ENCODE peak calls at places on chromosomes 16 and 17, in ten cellular contexts. One of them, this sample, is unnamed.

GRCh38 chr16:88924834-88925539 is 52.0 kb downstream of the CBFA2T3 start:
- DNase-seq in uterus: peak; percentile 34
- DNase-seq in HuH-7: peak; percentile 86
- DNase-seq in heart left ventricle: no peak
- DNase-seq in hepatic stellate cell: peak; percentile 99
- DNase-seq in EL: peak; percentile 92
- DNase-seq in T-helper 1 cell: no peak
- DNase-seq in AG08395: peak; percentile 94
- DNase-seq in cerebellar cortex: peak; percentile 78
- DNase-seq in lower lobe of right lung: no peak
- DNase-seq in this sample: peak; percentile 79

GRCh38 chr16:86532526-86532815 is 22.1 kb downstream of the FOXF1 start:
- DNase-seq in uterus: no peak
- DNase-seq in HuH-7: no peak
- DNase-seq in heart left ventricle: no peak
- DNase-seq in hepatic stellate cell: no peak
- DNase-seq in EL: no peak
- DNase-seq in T-helper 1 cell: no peak
- DNase-seq in AG08395: no peak
- DNase-seq in cerebellar cortex: no peak
- DNase-seq in lower lobe of right lung: no peak
- DNase-seq in this sample: no peak

GRCh38 chr17:42174126-42174783 is 6.7 kb downstream of the KCNH4 start:
- DNase-seq in uterus: no peak
- DNase-seq in HuH-7: no peak
- DNase-seq in heart left ventricle: no peak
- DNase-seq in hepatic stellate cell: no peak
- DNase-seq in EL: no peak
- DNase-seq in T-helper 1 cell: no peak
- DNase-seq in AG08395: no peak
- DNase-seq in cerebellar cortex: no peak
- DNase-seq in lower lobe of right lung: no peak
- DNase-seq in this sample: no peak

GRCh38 chr16:50644730-50645129 is 36.4 kb downstream of the SNX20 start:
- DNase-seq in uterus: peak; percentile 33
- DNase-seq in HuH-7: no peak
- DNase-seq in heart left ventricle: no peak
- DNase-seq in hepatic stellate cell: no peak
- DNase-seq in EL: peak; percentile 30
- DNase-seq in T-helper 1 cell: peak; percentile 13
- DNase-seq in AG08395: peak; percentile 75
- DNase-seq in cerebellar cortex: peak; percentile 28
- DNase-seq in lower lobe of right lung: no peak
- DNase-seq in this sample: peak; percentile 47

GRCh38 chr16:8945626-8946296 is 17.9 kb downstream of the USP7 start:
- DNase-seq in uterus: no peak
- DNase-seq in HuH-7: no peak
- DNase-seq in heart left ventricle: no peak
- DNase-seq in hepatic stellate cell: no peak
- DNase-seq in EL: no peak
- DNase-seq in T-helper 1 cell: no peak
- DNase-seq in AG08395: no peak
- DNase-seq in cerebellar cortex: no peak
- DNase-seq in lower lobe of right lung: no peak
- DNase-seq in this sample: no peak

GRCh38 chr17:17205368-17206148 is 575 bp downstream of the PLD6 start:
- DNase-seq in uterus: peak; percentile 61
- DNase-seq in HuH-7: peak; percentile 83
- DNase-seq in heart left ventricle: peak; percentile 78
- DNase-seq in hepatic stellate cell: peak; percentile 41
- DNase-seq in EL: peak; percentile 67
- DNase-seq in T-helper 1 cell: peak; percentile 62
- DNase-seq in AG08395: peak; percentile 75
- DNase-seq in cerebellar cortex: no peak
- DNase-seq in lower lobe of right lung: peak; percentile 78
- DNase-seq in this sample: peak; percentile 79

GRCh38 chr16:47604306-47604705 is 143.2 kb downstream of the PHKB start:
- DNase-seq in uterus: no peak
- DNase-seq in HuH-7: no peak
- DNase-seq in heart left ventricle: no peak
- DNase-seq in hepatic stellate cell: no peak
- DNase-seq in EL: no peak
- DNase-seq in T-helper 1 cell: no peak
- DNase-seq in AG08395: no peak
- DNase-seq in cerebellar cortex: no peak
- DNase-seq in lower lobe of right lung: no peak
- DNase-seq in this sample: no peak

GRCh38 chr16:11783319-11784047 is 13.6 kb downstream of the ZC3H7A start:
- DNase-seq in uterus: no peak
- DNase-seq in HuH-7: no peak
- DNase-seq in heart left ventricle: no peak
- DNase-seq in hepatic stellate cell: no peak
- DNase-seq in EL: peak; percentile 54
- DNase-seq in T-helper 1 cell: peak; percentile 82
- DNase-seq in AG08395: peak; percentile 16
- DNase-seq in cerebellar cortex: no peak
- DNase-seq in lower lobe of right lung: no peak
- DNase-seq in this sample: no peak

GRCh38 chr16:65548470-65548869 is 426.6 kb upstream of the CDH11 start:
- DNase-seq in uterus: no peak
- DNase-seq in HuH-7: no peak
- DNase-seq in heart left ventricle: no peak
- DNase-seq in hepatic stellate cell: no peak
- DNase-seq in EL: peak; percentile 47
- DNase-seq in T-helper 1 cell: no peak
- DNase-seq in AG08395: peak; percentile 10
- DNase-seq in cerebellar cortex: no peak
- DNase-seq in lower lobe of right lung: no peak
- DNase-seq in this sample: no peak

GRCh38 chr16:11796227-11797165 is 562 bp downstream of the ZC3H7A start:
- DNase-seq in uterus: peak; percentile 64
- DNase-seq in HuH-7: peak; percentile 53
- DNase-seq in heart left ventricle: peak; percentile 86
- DNase-seq in hepatic stellate cell: peak; percentile 60
- DNase-seq in EL: peak; percentile 63
- DNase-seq in T-helper 1 cell: peak; percentile 18
- DNase-seq in AG08395: peak; percentile 56
- DNase-seq in cerebellar cortex: no peak
- DNase-seq in lower lobe of right lung: peak; percentile 79
- DNase-seq in this sample: peak; percentile 68

GRCh38 chr16:24609740-24610420 is 70.5 kb downstream of the RBBP6 start:
- DNase-seq in uterus: peak; percentile 60
- DNase-seq in HuH-7: no peak
- DNase-seq in heart left ventricle: peak; percentile 66
- DNase-seq in hepatic stellate cell: peak; percentile 14
- DNase-seq in EL: peak; percentile 22
- DNase-seq in T-helper 1 cell: no peak
- DNase-seq in AG08395: peak; percentile 57
- DNase-seq in cerebellar cortex: peak; percentile 79
- DNase-seq in lower lobe of right lung: peak; percentile 60
- DNase-seq in this sample: peak; percentile 45

GRCh38 chr17:79618383-79619067 is 7.7 kb upstream of the RBFOX3 start:
- DNase-seq in uterus: no peak
- DNase-seq in HuH-7: no peak
- DNase-seq in heart left ventricle: peak; percentile 22
- DNase-seq in hepatic stellate cell: no peak
- DNase-seq in EL: no peak
- DNase-seq in T-helper 1 cell: no peak
- DNase-seq in AG08395: no peak
- DNase-seq in cerebellar cortex: no peak
- DNase-seq in lower lobe of right lung: peak; percentile 8
- DNase-seq in this sample: no peak

GRCh38 chr17:74305865-74306654 is 20.0 kb upstream of the KIF19 start:
- DNase-seq in uterus: no peak
- DNase-seq in HuH-7: no peak
- DNase-seq in heart left ventricle: no peak
- DNase-seq in hepatic stellate cell: no peak
- DNase-seq in EL: no peak
- DNase-seq in T-helper 1 cell: no peak
- DNase-seq in AG08395: no peak
- DNase-seq in cerebellar cortex: no peak
- DNase-seq in lower lobe of right lung: no peak
- DNase-seq in this sample: no peak

GRCh38 chr16:67390816-67391423 is 2.4 kb downstream of the TPPP3 start:
- DNase-seq in uterus: no peak
- DNase-seq in HuH-7: no peak
- DNase-seq in heart left ventricle: no peak
- DNase-seq in hepatic stellate cell: no peak
- DNase-seq in EL: no peak
- DNase-seq in T-helper 1 cell: no peak
- DNase-seq in AG08395: no peak
- DNase-seq in cerebellar cortex: no peak
- DNase-seq in lower lobe of right lung: no peak
- DNase-seq in this sample: no peak

GRCh38 chr17:50596191-50597037 is 35.9 kb downstream of the CACNA1G start:
- DNase-seq in uterus: no peak
- DNase-seq in HuH-7: peak; percentile 80
- DNase-seq in heart left ventricle: no peak
- DNase-seq in hepatic stellate cell: no peak
- DNase-seq in EL: no peak
- DNase-seq in T-helper 1 cell: no peak
- DNase-seq in AG08395: no peak
- DNase-seq in cerebellar cortex: no peak
- DNase-seq in lower lobe of right lung: no peak
- DNase-seq in this sample: no peak

GRCh38 chr17:36085710-36086268 is 4.2 kb downstream of the CCL3 start:
- DNase-seq in uterus: no peak
- DNase-seq in HuH-7: no peak
- DNase-seq in heart left ventricle: no peak
- DNase-seq in hepatic stellate cell: no peak
- DNase-seq in EL: no peak
- DNase-seq in T-helper 1 cell: peak; percentile 22
- DNase-seq in AG08395: no peak
- DNase-seq in cerebellar cortex: no peak
- DNase-seq in lower lobe of right lung: no peak
- DNase-seq in this sample: no peak

GRCh38 chr16:21264226-21265036 is 13.7 kb downstream of the CRYM start:
- DNase-seq in uterus: peak; percentile 37
- DNase-seq in HuH-7: peak; percentile 38
- DNase-seq in heart left ventricle: no peak
- DNase-seq in hepatic stellate cell: no peak
- DNase-seq in EL: no peak
- DNase-seq in T-helper 1 cell: no peak
- DNase-seq in AG08395: peak; percentile 43
- DNase-seq in cerebellar cortex: peak; percentile 91
- DNase-seq in lower lobe of right lung: no peak
- DNase-seq in this sample: peak; percentile 18